ENCODE peak calls at places on chromosomes 2 and 18, in ten cellular contexts. B is HepG2; O is GM13977; X is tibial nerve; A is lower leg skin; P is lower lobe of right lung; L is RWPE2; U is ovary; I is Calu3; Z is CD8-positive, alpha-beta T cell. N is an unnamed sample.

GRCh38 chr2:25528173-25528572 is 145.2 kb downstream of the DTNB start:
- DNase-seq in B (no peak), O (no peak), X (no peak), A (no peak), P (no peak), L (no peak), U (no peak), I (no peak), Z (no peak), N (no peak)

GRCh38 chr2:5690718-5691658 is 1.2 kb upstream of the SOX11 start:
- DNase-seq in B (no peak), O (no peak), X (no peak), A (no peak), P (no peak), L (no peak), U (no peak), I (no peak), Z (no peak), N (peak; percentile 76)

GRCh38 chr2:134169788-134170187 is 84.1 kb upstream of the MGAT5 start:
- DNase-seq in B (no peak), O (no peak), X (no peak), A (no peak), P (no peak), L (no peak), U (no peak), I (no peak), Z (no peak), N (no peak)

GRCh38 chr2:181275643-181276070 is 181.5 kb upstream of the ITGA4 start:
- DNase-seq in B (no peak), O (no peak), X (no peak), A (no peak), P (no peak), L (no peak), U (no peak), I (no peak), Z (no peak), N (no peak)

GRCh38 chr2:200159366-200159720 is 147.2 kb upstream of the SPATS2L start:
- DNase-seq in B (no peak), O (no peak), X (no peak), A (no peak), P (no peak), L (no peak), U (no peak), I (peak; percentile 24), Z (no peak), N (no peak)

GRCh38 chr18:60873708-60874107 is 459.5 kb upstream of the CDH20 start:
- DNase-seq in B (no peak), O (no peak), X (no peak), A (no peak), P (no peak), L (no peak), U (no peak), I (no peak), Z (no peak), N (no peak)

GRCh38 chr2:197255550-197255949 is 55.0 kb downstream of the ANKRD44 start:
- DNase-seq in B (no peak), O (peak; percentile 88), X (peak; percentile 42), A (peak; percentile 58), P (peak; percentile 85), L (no peak), U (no peak), I (no peak), Z (peak; percentile 78), N (peak; percentile 25)

GRCh38 chr2:156021326-156022040 is 311.0 kb downstream of the NR4A2 start:
- DNase-seq in B (no peak), O (no peak), X (no peak), A (no peak), P (no peak), L (no peak), U (no peak), I (peak; percentile 16), Z (no peak), N (no peak)

GRCh38 chr2:241772063-241772499 is 4.5 kb upstream of the GAL3ST2 start:
- DNase-seq in B (peak; percentile 67), O (peak; percentile 74), X (no peak), A (no peak), P (no peak), L (no peak), U (no peak), I (no peak), Z (peak; percentile 64), N (no peak)

GRCh38 chr2:201275991-201276390 is 15.7 kb downstream of the CASP8 start:
- DNase-seq in B (no peak), O (no peak), X (no peak), A (no peak), P (no peak), L (no peak), U (no peak), I (no peak), Z (no peak), N (no peak)
- TF ChIP-seq CTCF in B (peak; percentile 7), O (no peak), X (no peak), A (no peak), P (no peak), L (no peak), U (no peak), I (no peak), Z (no peak), N (peak; percentile 30)

GRCh38 chr2:177568893-177569292 is 176.3 kb downstream of the AGPS start:
- DNase-seq in B (no peak), O (no peak), X (no peak), A (no peak), P (no peak), L (no peak), U (no peak), I (no peak), Z (no peak), N (no peak)
- TF ChIP-seq CTCF in B (no peak), O (no peak), X (no peak), A (no peak), P (no peak), L (no peak), U (no peak), I (no peak), Z (no peak), N (no peak)

GRCh38 chr2:216188956-216189355 is 79.8 kb downstream of the XRCC5 start:
- DNase-seq in B (no peak), O (no peak), X (no peak), A (no peak), P (no peak), L (no peak), U (no peak), I (no peak), Z (no peak), N (no peak)
- TF ChIP-seq CTCF in B (no peak), O (no peak), X (no peak), A (no peak), P (no peak), L (no peak), U (no peak), I (no peak), Z (no peak), N (no peak)

GRCh38 chr18:76658627-76659026 is 163.6 kb upstream of the ZNF516 start:
- DNase-seq in B (no peak), O (peak; percentile 34), X (no peak), A (no peak), P (no peak), L (no peak), U (no peak), I (no peak), Z (no peak), N (peak; percentile 56)
- TF ChIP-seq CTCF in B (peak; percentile 52), O (peak; percentile 19), X (no peak), A (no peak), P (no peak), L (no peak), U (no peak), I (no peak), Z (no peak), N (peak; percentile 38)

DNA sequence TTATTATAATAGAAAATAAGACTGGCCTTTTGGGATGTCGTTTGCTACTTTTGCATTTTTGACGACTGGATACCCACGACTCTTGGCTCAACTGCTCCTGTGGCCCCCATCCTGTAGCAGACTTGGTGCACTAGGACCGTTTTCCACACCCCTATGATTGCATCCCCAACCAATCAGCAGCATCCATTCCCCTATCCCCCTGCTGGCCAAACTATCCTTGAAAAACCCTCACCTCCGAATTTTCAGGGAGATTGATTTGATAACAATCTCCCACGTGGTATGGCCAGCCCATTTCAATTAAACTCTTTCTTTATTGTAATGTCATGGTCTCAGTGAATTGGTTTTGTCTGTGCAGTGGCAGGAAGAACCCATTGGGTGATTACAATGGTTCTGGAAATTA is 37.9 kb upstream of the TTR start:
- DNase-seq in B (no peak), O (no peak), X (no peak), A (no peak), P (no peak), L (no peak), U (no peak), I (peak; percentile 11), Z (no peak), N (no peak)
- TF ChIP-seq CTCF in B (no peak), O (peak; percentile 2), X (no peak), A (no peak), P (no peak), L (peak; percentile 20), U (no peak), I (peak; percentile 32), Z (no peak), N (peak; percentile 33)

N was measured in endothelial cell.